ENCODE peak calls at places on chromosomes 12 and 14, in five cellular contexts. L is naive thymus-derived CD8-positive, alpha-beta T cell; S is sigmoid colon; I is BJ; G is D341Med. W is an unnamed sample.

GRCh38 chr12:1063852-1064251 is 72.8 kb downstream of the ERC1 start:
- DNase-seq in L (no peak), S (no peak), I (no peak), G (no peak), W (no peak)

GRCh38 chr14:53325176-53325806 is 172.2 kb upstream of the DDHD1 start:
- DNase-seq in L (no peak), S (no peak), I (no peak), G (no peak), W (no peak)

GRCh38 chr14:34087556-34087955 is 136.7 kb upstream of the EGLN3 start:
- DNase-seq in L (no peak), S (no peak), I (no peak), G (no peak), W (no peak)

GRCh38 chr12:22032732-22033131 is 13.3 kb upstream of the CMAS start:
- DNase-seq in L (no peak), S (no peak), I (no peak), G (no peak), W (no peak)

GRCh38 chr12:88361493-88361892 is 218.8 kb downstream of the KITLG start:
- DNase-seq in L (no peak), S (no peak), I (no peak), G (no peak), W (no peak)

GRCh38 chr14:76965232-76965631 is 63.3 kb downstream of the IRF2BPL start:
- DNase-seq in L (no peak), S (no peak), I (no peak), G (no peak), W (no peak)

GRCh38 chr14:74562515-74563232 is 49.4 kb downstream of the LTBP2 start:
- DNase-seq in L (no peak), S (no peak), I (no peak), G (no peak), W (no peak)

GRCh38 chr12:107398101-107398500 is 287.5 kb upstream of the PWP1 start:
- DNase-seq in L (no peak), S (no peak), I (no peak), G (no peak), W (no peak)

GRCh38 chr12:106409898-106410297 is 52.4 kb downstream of the POLR3B start:
- DNase-seq in L (no peak), S (no peak), I (no peak), G (no peak), W (no peak)